ENCODE peak calls at places on chromosomes 3 and 15, in seven cellular contexts. W is H9, B is iPS DF 6.9, F is HFF-Myc, O is NCI-H1092, L is NCI-H748 treated with DMSO at 0.1 percent for 48 hours, D is MV-4-11. P is an unnamed sample.
A peak's percentile ranks its signal among the peaks of the same experiment; 100 is the strongest.

GRCh38 chr3:171001957-171002694 is 24.4 kb downstream of the SLC2A2 start:
- DNase-seq in W (no peak), B (no peak), F (no peak), O (no peak), L (no peak), D (no peak), P (no peak)

GRCh38 chr3:156787926-156788663 is 38.1 kb upstream of the LEKR1 start:
- DNase-seq in W (no peak), B (no peak), F (peak; percentile 87), O (no peak), L (no peak), D (peak; percentile 27), P (no peak)

GRCh38 chr3:186044973-186045372 is 63.9 kb downstream of the ETV5 start:
- DNase-seq in W (no peak), B (no peak), F (no peak), O (no peak), L (no peak), D (no peak), P (no peak)

GRCh38 chr3:38588276-38588971 is 61.1 kb downstream of the SCN5A start:
- DNase-seq in W (peak; percentile 15), B (no peak), F (no peak), O (no peak), L (no peak), D (no peak), P (no peak)

GRCh38 chr3:101984356-101984755 is 135.0 kb downstream of the NFKBIZ start:
- DNase-seq in W (no peak), B (no peak), F (no peak), O (no peak), L (no peak), D (no peak), P (no peak)

GRCh38 chr15:36252117-36252711 is 327.2 kb upstream of the CDIN1 start:
- DNase-seq in W (no peak), B (no peak), F (no peak), O (no peak), L (no peak), D (no peak), P (no peak)

GRCh38 chr3:17111556-17111955 is 226.8 kb downstream of the PLCL2 start:
- DNase-seq in W (no peak), B (no peak), F (no peak), O (no peak), L (no peak), D (no peak), P (no peak)

GRCh38 chr3:23490459-23490858 is 287.3 kb downstream of the UBE2E2 start:
- DNase-seq in W (no peak), B (no peak), F (no peak), O (no peak), L (no peak), D (peak; percentile 12), P (no peak)

GRCh38 chr15:88700716-88701115 is 61.9 kb downstream of the ISG20 start:
- DNase-seq in W (no peak), B (no peak), F (no peak), O (no peak), L (no peak), D (no peak), P (no peak)

GRCh38 chr3:140447991-140448390 is 229.9 kb upstream of the TRIM42 start:
- DNase-seq in W (no peak), B (no peak), F (no peak), O (no peak), L (no peak), D (no peak), P (no peak)

GRCh38 chr15:28459279-28459678 is 73.5 kb downstream of the GOLGA8G start:
- DNase-seq in W (no peak), B (no peak), F (no peak), O (no peak), L (no peak), D (no peak), P (no peak)

GRCh38 chr3:145448436-145448835 is 712.5 kb downstream of the PLOD2 start:
- DNase-seq in W (no peak), B (no peak), F (no peak), O (no peak), L (no peak), D (no peak), P (no peak)

GRCh38 chr3:188900421-188900941 is 271.3 kb upstream of the TPRG1 start:
- DNase-seq in W (no peak), B (no peak), F (no peak), O (no peak), L (no peak), D (peak; percentile 32), P (no peak)